ENCODE peak calls at places on chromosomes 5 and 9, in four cellular contexts. K is fibroblast of the aortic adventitia, J is suprapubic skin, I is GM20000. F is an unnamed sample.

GRCh38 chr5:152987156-152987555 is 503.3 kb upstream of the GRIA1 start:
- DNase-seq in K (no peak), I (no peak), J (no peak), F (no peak)

GRCh38 chr9:38126730-38127129 is 57.7 kb upstream of the SHB start:
- DNase-seq in J (no peak), K (no peak), I (no peak), F (no peak)

GRCh38 chr9:76900884-76901440 is 5.0 kb downstream of the PRUNE2 start:
- DNase-seq in I (no peak), J (no peak), K (no peak), F (no peak)

GRCh38 chr5:177089825-177090641 is 3.3 kb downstream of the FGFR4 start:
- DNase-seq in K (no peak), J (no peak), I (no peak), F (no peak)

GRCh38 chr9:92637886-92638620 is 31.9 kb downstream of the IPPK start:
- DNase-seq in J (peak; percentile 44), I (no peak), K (no peak), F (no peak)

GRCh38 chr5:32511778-32512374 is 67.3 kb upstream of the ZFR start:
- DNase-seq in I (no peak), K (no peak), J (no peak), F (no peak)

GRCh38 chr5:169012471-169012870 is 288.5 kb downstream of the SLIT3 start:
- DNase-seq in K (no peak), I (no peak), J (no peak), F (no peak)

GRCh38 chr5:75601996-75602395 is 9.3 kb upstream of the ANKDD1B start:
- DNase-seq in J (no peak), I (no peak), K (peak; percentile 12), F (no peak)

GRCh38 chr9:137474271-137474670 is 15.1 kb upstream of the NSMF start:
- DNase-seq in K (no peak), I (no peak), J (no peak), F (no peak)

GRCh38 chr9:88974641-88975040 is 16.6 kb upstream of the S1PR3 start:
- DNase-seq in I (no peak), J (peak; percentile 15), K (no peak), F (no peak)

GRCh38 chr5:88452820-88453219 is 184.2 kb upstream of the TMEM161B start:
- DNase-seq in J (no peak), K (peak; percentile 4), I (no peak), F (no peak)

GRCh38 chr5:88667187-88668141 is 215.5 kb downstream of the MEF2C start:
- DNase-seq in K (no peak), I (no peak), J (no peak), F (no peak)

GRCh38 chr9:98275159-98275558 is 19.7 kb upstream of the TBC1D2 start:
- DNase-seq in K (no peak), I (no peak), J (no peak), F (no peak)

GRCh38 chr9:12657998-12658397 is 35.2 kb upstream of the TYRP1 start:
- DNase-seq in I (no peak), K (no peak), J (no peak), F (no peak)

GRCh38 chr9:28960602-28961001 is 1387.3 kb upstream of the C9orf72 start:
- DNase-seq in J (no peak), K (no peak), I (no peak), F (no peak)

GRCh38 chr9:9522406-9522805 is 1090.4 kb downstream of the PTPRD start:
- DNase-seq in I (no peak), J (no peak), K (no peak), F (no peak)

GRCh38 chr5:157059093-157059539 is at the start of gene HAVCR1:
- DNase-seq in I (no peak), J (no peak), K (no peak), F (no peak)

GRCh38 chr9:129258823-129259301 is 80.8 kb upstream of the IER5L start:
- DNase-seq in K (no peak), J (no peak), I (no peak), F (no peak)

GRCh38 chr9:76642074-76642473 is 122.2 kb upstream of the PCA3 start:
- DNase-seq in K (no peak), J (no peak), I (no peak), F (no peak)

GRCh38 chr9:36191290-36191645 is 547 bp downstream of the CLTA start:
- DNase-seq in K (peak; percentile 28), J (no peak), I (peak; percentile 37), F (no peak)

GRCh38 chr9:109923826-109924225 is 143.8 kb downstream of the PALM2AKAP2 start:
- DNase-seq in J (no peak), K (no peak), I (no peak), F (no peak)

GRCh38 chr5:57703726-57704125 is 221.1 kb upstream of the ACTBL2 start:
- DNase-seq in K (no peak), I (no peak), J (no peak), F (no peak)

GRCh38 chr5:170782438-170782837 is 1.1 kb upstream of the GABRP start:
- DNase-seq in J (no peak), I (no peak), K (no peak), F (no peak)
- TF ChIP-seq CTCF in J (no peak), I (no peak), K (no peak), F (no peak)

GRCh38 chr9:21060919-21061561 is 16.7 kb downstream of the IFNB1 start:
- DNase-seq in J (no peak), K (peak; percentile 25), I (peak; percentile 10), F (no peak)
- TF ChIP-seq CTCF in J (no peak), K (no peak), I (no peak), F (no peak)

DNA sequence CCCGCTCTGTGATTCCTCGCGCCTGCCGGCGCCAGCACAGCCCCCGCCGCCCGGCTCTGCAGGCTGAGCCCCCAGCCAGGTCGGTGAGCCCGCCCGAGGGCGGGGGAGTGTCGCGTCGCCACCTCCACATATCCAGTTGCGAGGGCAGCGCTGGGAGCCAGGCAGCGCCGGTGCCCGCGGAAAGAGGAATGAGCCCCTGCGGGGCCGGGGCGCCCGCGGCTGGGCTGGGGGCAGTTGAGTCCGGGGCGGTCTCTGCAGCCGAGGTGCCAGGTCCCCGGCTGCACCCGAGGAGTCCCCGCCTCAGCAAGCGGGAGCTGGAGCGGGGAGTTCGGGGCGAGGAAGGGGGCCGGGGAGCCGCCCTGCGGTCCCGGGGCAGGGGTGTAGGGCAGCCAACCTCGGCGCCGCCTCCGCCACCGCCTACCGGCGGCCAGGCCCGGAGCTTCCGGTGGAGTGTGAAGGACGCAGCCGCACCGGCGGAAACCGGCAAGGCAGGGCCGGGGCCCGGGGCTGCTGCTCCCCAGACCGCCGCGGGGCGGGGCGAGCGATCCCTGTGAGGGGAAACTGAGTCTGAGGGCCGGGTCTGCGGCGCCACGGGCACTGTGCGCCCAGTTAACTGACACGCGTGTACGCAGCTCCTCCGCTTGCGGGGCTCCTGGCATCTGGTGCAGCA is 2.3 kb upstream of the TRAF1 start:
- DNase-seq in K (peak; percentile 20), I (peak; percentile 83), J (peak; percentile 84), F (peak; percentile 78)
- TF ChIP-seq CTCF in K (no peak), I (no peak), J (peak; percentile 15), F (no peak)

GRCh38 chr5:148482697-148483462 is 99.1 kb downstream of the FBXO38 start:
- DNase-seq in I (peak; percentile 58), J (no peak), K (peak; percentile 59), F (peak; percentile 53)
- TF ChIP-seq CTCF in I (peak; percentile 82), J (peak; percentile 59), K (peak; percentile 87), F (peak; percentile 84)

DNA sequence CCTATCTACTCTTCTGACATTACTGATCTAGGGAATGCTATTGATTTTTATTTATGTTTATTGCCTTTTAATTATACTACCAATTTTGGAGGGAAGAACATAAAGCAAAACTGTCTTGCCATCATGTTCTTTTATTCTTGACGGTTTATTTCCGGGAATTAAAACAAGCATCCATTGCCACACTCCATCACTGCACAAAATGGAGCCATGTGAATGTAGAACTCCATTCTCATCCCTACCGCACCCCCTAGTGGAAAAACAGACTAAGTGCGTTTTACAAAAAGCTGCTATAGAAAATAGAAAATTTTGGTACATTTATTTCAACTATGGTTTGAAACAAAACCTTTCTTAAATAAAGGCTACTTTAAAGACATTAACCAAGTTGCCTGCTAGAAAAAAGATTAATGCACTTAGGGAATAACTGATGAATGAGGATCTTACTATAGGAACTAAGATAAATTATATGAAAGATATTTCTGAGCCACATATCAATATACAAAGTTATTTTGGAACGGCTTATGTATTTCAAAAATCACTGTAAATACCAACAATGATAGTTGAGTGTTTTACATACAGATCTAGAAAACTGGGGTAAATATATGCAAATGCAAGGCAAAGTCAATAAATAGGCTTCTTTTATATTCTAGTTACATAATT is 26.6 kb downstream of the OXCT1 start:
- DNase-seq in K (peak; percentile 88), I (no peak), J (no peak), F (no peak)
- TF ChIP-seq CTCF in K (peak; percentile 76), I (peak; percentile 14), J (peak; percentile 59), F (peak; percentile 71)

GRCh38 chr9:127612993-127613954 is 1.2 kb downstream of the STXBP1 start:
- DNase-seq in I (peak; percentile 36), K (peak; percentile 63), J (peak; percentile 88), F (no peak)

GRCh38 chr9:127614961-127615360 is 2.9 kb downstream of the STXBP1 start:
- DNase-seq in I (no peak), K (peak; percentile 71), J (no peak), F (no peak)

GRCh38 chr9:127608104-127608966 is 3.7 kb upstream of the STXBP1 start:
- DNase-seq in K (no peak), J (peak; percentile 68), I (peak; percentile 87), F (peak; percentile 86)

GRCh38 chr9:127611796-127612790 is at the start of gene STXBP1:
- DNase-seq in I (peak; percentile 99), K (peak; percentile 78), J (peak; percentile 88), F (peak; percentile 98)
- TF ChIP-seq CTCF in I (no peak), K (peak; percentile 24), J (no peak), F (no peak)